ENCODE peak calls at places on chromosome X, in six cellular contexts. Z is CD4-positive, CD25-positive, alpha-beta regulatory T cell; R is GM23338; B is small intestine; G is transverse colon; J is GM23248. N is an unnamed sample.

GRCh38 chrX:115531818-115532403 is 29.1 kb upstream of the PLS3 start:
- DNase-seq in Z (no peak), R (no peak), B (no peak), G (no peak), J (peak; percentile 38), N (no peak)

GRCh38 chrX:124194209-124194608 is 138.3 kb upstream of the TEX13D start:
- DNase-seq in Z (no peak), R (no peak), B (peak; percentile 9), G (no peak), J (no peak), N (no peak)

GRCh38 chrX:153305941-153306464 is 15.6 kb downstream of the PNMA6F start:
- DNase-seq in Z (no peak), R (no peak), B (no peak), G (no peak), J (peak; percentile 72), N (no peak)

GRCh38 chrX:134706138-134706537 is 47.9 kb upstream of the PLAC1 start:
- DNase-seq in Z (no peak), R (no peak), B (no peak), G (no peak), J (no peak), N (no peak)

GRCh38 chrX:67100031-67100884 is 443.6 kb upstream of the AR start:
- DNase-seq in Z (no peak), R (no peak), B (no peak), G (no peak), J (no peak), N (no peak)

GRCh38 chrX:82765806-82766205 is 742.3 kb upstream of the POU3F4 start:
- DNase-seq in Z (no peak), R (no peak), B (no peak), G (no peak), J (no peak), N (no peak)

GRCh38 chrX:44431206-44431605 is 87.7 kb upstream of the EFHC2 start:
- DNase-seq in Z (no peak), R (no peak), B (peak; percentile 32), G (no peak), J (peak; percentile 49), N (no peak)

GRCh38 chrX:1239681-1240142 is 27.3 kb upstream of the CRLF2 start:
- DNase-seq in Z (no peak), R (no peak), B (peak; percentile 2), G (peak; percentile 61), J (no peak), N (no peak)

GRCh38 chrX:150146271-150146888 is 208.1 kb upstream of the EOLA2 start:
- DNase-seq in Z (no peak), R (peak; percentile 9), B (no peak), G (no peak), J (no peak), N (no peak)

GRCh38 chrX:29299689-29300088 is 712.4 kb downstream of the IL1RAPL1 start:
- DNase-seq in Z (no peak), R (no peak), B (no peak), G (no peak), J (no peak), N (no peak)

GRCh38 chrX:155027509-155028066 is 944 bp downstream of the FUNDC2 start:
- DNase-seq in Z (no peak), R (no peak), B (peak; percentile 37), G (no peak), J (peak; percentile 83), N (no peak)

GRCh38 chrX:121876316-121876715 is 828.9 kb downstream of the GLUD2 start:
- DNase-seq in Z (no peak), R (peak; percentile 0), B (no peak), G (no peak), J (peak; percentile 78), N (no peak)

GRCh38 chrX:107710617-107711391 is 64.8 kb downstream of the TSC22D3 start:
- DNase-seq in Z (peak; percentile 64), R (peak; percentile 76), B (peak; percentile 74), G (peak; percentile 49), J (peak; percentile 94), N (peak; percentile 40)

GRCh38 chrX:15277594-15277993 is 7.7 kb upstream of the ASB9 start:
- DNase-seq in Z (no peak), R (no peak), B (no peak), G (no peak), J (no peak), N (no peak)

GRCh38 chrX:132612990-132613564 is 124.2 kb upstream of the MBNL3 start:
- DNase-seq in Z (no peak), R (peak; percentile 65), B (peak; percentile 30), G (peak; percentile 27), J (peak; percentile 55), N (peak; percentile 51)

GRCh38 chrX:103399744-103400143 is 23.4 kb downstream of the BEX3 start:
- DNase-seq in Z (no peak), R (no peak), B (no peak), G (no peak), J (peak; percentile 20), N (no peak)

GRCh38 chrX:123964155-123964554 is 2.6 kb downstream of the STAG2 start:
- DNase-seq in Z (no peak), R (no peak), B (no peak), G (no peak), J (peak; percentile 61), N (no peak)

GRCh38 chrX:116170444-116170843 is at the start of gene AGTR2:
- DNase-seq in Z (no peak), R (no peak), B (no peak), G (no peak), J (no peak), N (no peak)

GRCh38 chrX:36978886-36979285 is 29.3 kb upstream of the FAM47C start:
- DNase-seq in Z (no peak), R (no peak), B (no peak), G (no peak), J (peak; percentile 22), N (no peak)

GRCh38 chrX:103376979-103377324 is 614 bp downstream of the BEX3 start:
- DNase-seq in Z (no peak), R (peak; percentile 72), B (no peak), G (no peak), J (peak; percentile 45), N (peak; percentile 22)

GRCh38 chrX:6021316-6022091 is 207.2 kb downstream of the NLGN4X start:
- DNase-seq in Z (no peak), R (peak; percentile 69), B (peak; percentile 18), G (peak; percentile 35), J (peak; percentile 28), N (peak; percentile 26)

GRCh38 chrX:16610121-16610565 is 39.8 kb upstream of the S100G start:
- DNase-seq in Z (no peak), R (no peak), B (no peak), G (no peak), J (peak; percentile 74), N (no peak)

GRCh38 chrX:6778547-6779231 is 243.8 kb upstream of the VCX3A start:
- DNase-seq in Z (no peak), R (peak; percentile 60), B (no peak), G (no peak), J (no peak), N (no peak)

GRCh38 chrX:119809185-119809666 is 17.8 kb upstream of the RPL39 start:
- DNase-seq in Z (no peak), R (no peak), B (no peak), G (no peak), J (peak; percentile 33), N (no peak)

GRCh38 chrX:154401918-154402621 is 3.9 kb downstream of the RPL10 start:
- DNase-seq in Z (no peak), R (no peak), B (no peak), G (no peak), J (no peak), N (no peak)

DNA sequence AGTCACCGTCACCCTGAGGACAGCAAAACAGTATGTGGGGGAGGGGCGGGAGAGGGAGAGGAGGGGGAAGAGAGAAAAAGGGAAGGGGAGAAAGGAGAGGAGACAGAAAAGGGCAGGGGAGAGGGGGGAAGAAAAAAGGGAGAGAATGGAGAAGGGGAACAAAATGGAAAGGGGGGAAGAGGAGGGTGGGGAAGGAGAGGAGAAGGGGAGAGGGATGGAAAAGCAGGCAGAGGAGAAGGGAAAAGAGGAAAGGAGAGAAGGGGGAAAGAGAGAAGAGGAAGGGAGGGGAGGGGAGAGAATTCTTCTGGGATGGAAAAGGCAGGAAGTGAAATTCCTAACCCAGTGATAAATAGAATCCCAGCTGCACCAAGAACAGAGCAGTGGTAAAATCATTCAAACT is 244.3 kb downstream of the BCOR start:
- DNase-seq in Z (no peak), R (no peak), B (no peak), G (no peak), J (no peak), N (no peak)
- H3K4me1 ChIP-seq in Z (peaks cover 45% of the 10 kb centered on the region), R (peaks cover 42% of the 10 kb centered on the region), B (no peaks in the 10 kb centered on the region), G (no peaks in the 10 kb centered on the region), J (peaks cover 11% of the 10 kb centered on the region), N (peaks cover 4% of the 10 kb centered on the region)

GRCh38 chrX:78330068-78330467 is 2.7 kb upstream of the CYSLTR1 start:
- DNase-seq in Z (no peak), R (no peak), B (no peak), G (no peak), J (no peak), N (no peak)
- H3K4me1 ChIP-seq in Z (peaks cover 13% of the 10 kb centered on the region), R (peaks cover 16% of the 10 kb centered on the region), B (no peaks in the 10 kb centered on the region), G (no peaks in the 10 kb centered on the region), J (no peaks in the 10 kb centered on the region), N (no peaks in the 10 kb centered on the region)

DNA sequence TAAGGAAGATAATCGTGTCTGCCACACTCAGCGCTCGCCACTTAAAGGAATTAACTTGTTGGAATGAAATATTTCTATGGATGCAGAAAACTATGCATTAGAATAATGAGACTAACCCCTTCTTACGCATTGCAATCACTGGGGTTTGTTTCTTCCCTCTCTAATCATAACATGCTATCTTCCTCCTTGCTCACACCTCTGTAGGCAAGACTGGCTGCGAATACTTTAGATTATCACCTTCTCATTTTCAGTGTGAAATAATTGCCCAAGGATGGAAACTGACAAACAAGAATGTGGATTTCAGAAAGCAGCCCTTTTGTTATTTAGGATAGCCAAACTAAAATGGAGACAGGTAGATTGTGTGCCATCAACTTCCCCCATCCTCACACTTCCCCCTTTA is 349.4 kb downstream of the MID1IP1 start:
- DNase-seq in Z (no peak), R (no peak), B (no peak), G (no peak), J (no peak), N (no peak)
- H3K4me1 ChIP-seq in Z (no peaks in the 10 kb centered on the region), R (no peaks in the 10 kb centered on the region), B (no peaks in the 10 kb centered on the region), G (no peaks in the 10 kb centered on the region), J (no peaks in the 10 kb centered on the region), N (no peaks in the 10 kb centered on the region)

GRCh38 chrX:118350715-118351114 is 4.8 kb downstream of the WDR44 start:
- DNase-seq in Z (no peak), R (no peak), B (no peak), G (no peak), J (no peak), N (no peak)

GRCh38 chrX:118355225-118355920 is 9.5 kb downstream of the WDR44 start:
- DNase-seq in Z (no peak), R (no peak), B (peak; percentile 78), G (no peak), J (no peak), N (no peak)

GRCh38 chrX:118356154-118356701 is 10.3 kb downstream of the WDR44 start:
- DNase-seq in Z (no peak), R (no peak), B (no peak), G (no peak), J (peak; percentile 28), N (no peak)

GRCh38 chrX:118352566-118352965 is 6.7 kb downstream of the WDR44 start:
- DNase-seq in Z (no peak), R (no peak), B (no peak), G (no peak), J (no peak), N (no peak)

GRCh38 chrX:118353081-118353850 is 7.4 kb downstream of the WDR44 start:
- DNase-seq in Z (no peak), R (peak; percentile 9), B (no peak), G (no peak), J (peak; percentile 31), N (no peak)
- H3K4me1 ChIP-seq in Z (peaks cover 21% of the 10 kb centered on the region), R (peaks cover 23% of the 10 kb centered on the region), B (no peaks in the 10 kb centered on the region), G (peaks cover 10% of the 10 kb centered on the region), J (peaks cover 45% of the 10 kb centered on the region), N (peaks cover 11% of the 10 kb centered on the region)

N was measured in Caco-2.